ENCODE peak calls at places on chromosomes 3 and 15, in nine cellular contexts. Q is stimulated activated CD8-positive, alpha-beta memory T cell treated with anti-CD3 and anti-CD28 coated beads, Interleukin-4, amount 100 ng/mL, for 4 hours; G is endothelial cell; A is NT2/D1; Y is activated effector memory CD4-positive, alpha-beta T cell treated with anti-CD3 and anti-CD28 coated beads, Interleukin-2, amount 50 U/mL, for 16 hours; U is GM12891; C is activated naive CD4-positive, alpha-beta T cell treated with anti-CD3 and anti-CD28 coated beads, Interleukin-2, amount 10 ng/mL, durations not matched to agents 7 days and 5 days; I is HT1080; O is upper lobe of left lung. H is an unnamed sample.

GRCh38 chr15:67838789-67839332 is 984 bp downstream of the RNU6-1 start:
- DNase-seq in Y (no peak), C (no peak), A (no peak), I (no peak), G (peak; percentile 62), U (no peak), O (peak; percentile 86), Q (no peak), H (no peak)

GRCh38 chr15:20348291-20348899 is 193.2 kb downstream of the GOLGA6L6 start:
- DNase-seq in U (no peak), C (no peak), Y (no peak), O (no peak), G (no peak), I (no peak), Q (no peak), A (no peak), H (peak; percentile 10)

GRCh38 chr15:81492303-81492702 is 118.3 kb upstream of the TMC3 start:
- DNase-seq in G (no peak), Y (no peak), C (no peak), I (peak; percentile 43), O (no peak), U (no peak), Q (no peak), A (no peak), H (no peak)

GRCh38 chr3:47430606-47431005 is 45.1 kb downstream of the SCAP start:
- DNase-seq in G (no peak), O (no peak), C (no peak), Q (no peak), U (no peak), Y (no peak), A (no peak), I (no peak), H (no peak)

GRCh38 chr3:124373524-124373923 is 356.7 kb upstream of the UMPS start:
- DNase-seq in G (no peak), U (no peak), A (no peak), Q (no peak), C (no peak), O (no peak), Y (no peak), I (no peak), H (peak; percentile 32)

GRCh38 chr15:71562251-71562650 is 248.1 kb upstream of the NR2E3 start:
- DNase-seq in O (no peak), Q (no peak), I (no peak), Y (no peak), C (no peak), G (no peak), U (no peak), A (no peak), H (no peak)

GRCh38 chr3:112089956-112090898 is 4.0 kb downstream of the C3orf52 start:
- DNase-seq in Y (no peak), C (no peak), A (no peak), Q (no peak), G (no peak), I (no peak), O (no peak), U (no peak), H (no peak)

GRCh38 chr15:91224750-91225380 is 124.8 kb downstream of the SV2B start:
- DNase-seq in I (peak; percentile 52), G (peak; percentile 58), U (peak; percentile 26), Y (no peak), A (peak; percentile 70), O (no peak), Q (no peak), C (no peak), H (peak; percentile 54)

GRCh38 chr3:64983583-64984359 is 296.0 kb upstream of the ADAMTS9 start:
- DNase-seq in A (no peak), U (no peak), O (no peak), G (no peak), Y (no peak), I (no peak), Q (no peak), C (no peak), H (no peak)

GRCh38 chr3:106261915-106262683 is 393.3 kb upstream of the CBLB start:
- DNase-seq in C (no peak), Q (no peak), O (no peak), I (no peak), A (no peak), G (no peak), Y (no peak), U (no peak), H (no peak)

GRCh38 chr15:92963794-92964193 is 63.7 kb downstream of the CHD2 start:
- DNase-seq in U (no peak), Q (no peak), G (no peak), I (no peak), Y (no peak), O (no peak), C (no peak), A (no peak), H (no peak)

GRCh38 chr15:68796576-68796975 is 24.1 kb downstream of the ANP32A start:
- DNase-seq in Q (no peak), O (no peak), Y (no peak), G (no peak), A (no peak), C (no peak), U (no peak), I (no peak), H (no peak)

GRCh38 chr15:69643971-69644370 is 191.4 kb downstream of the RPLP1 start:
- DNase-seq in O (no peak), Y (no peak), U (no peak), Q (no peak), G (no peak), A (no peak), C (no peak), I (no peak), H (no peak)

GRCh38 chr3:15948403-15948802 is 150.6 kb upstream of the ANKRD28 start:
- DNase-seq in U (no peak), I (no peak), A (no peak), O (no peak), G (no peak), Q (no peak), C (no peak), Y (no peak), H (no peak)

GRCh38 chr15:88255496-88256171 is 905 bp downstream of the NTRK3 start:
- DNase-seq in O (peak; percentile 26), Q (no peak), C (no peak), U (peak; percentile 21), G (peak; percentile 55), Y (no peak), A (no peak), I (no peak), H (no peak)

GRCh38 chr3:186281172-186281571 is 80.9 kb downstream of the DGKG start:
- DNase-seq in A (no peak), Y (no peak), G (no peak), I (peak; percentile 95), O (no peak), C (no peak), Q (no peak), U (no peak), H (no peak)

GRCh38 chr3:55629432-55629831 is 142.3 kb upstream of the WNT5A start:
- DNase-seq in I (no peak), O (peak; percentile 57), Q (no peak), G (no peak), A (no peak), C (no peak), U (no peak), Y (no peak), H (no peak)

GRCh38 chr3:64028754-64029153 is 5.5 kb upstream of the PSMD6 start:
- DNase-seq in Y (no peak), G (no peak), I (no peak), Q (no peak), U (no peak), A (no peak), C (no peak), O (no peak), H (no peak)

GRCh38 chr3:51538115-51538458 is 432 bp upstream of the RAD54L2 start:
- DNase-seq in G (peak; percentile 9), Y (no peak), A (no peak), C (peak; percentile 31), Q (no peak), U (no peak), I (no peak), O (no peak), H (no peak)

GRCh38 chr15:57486807-57487206 is 104.9 kb upstream of the MYZAP start:
- DNase-seq in U (no peak), Q (no peak), Y (no peak), C (no peak), O (no peak), A (no peak), G (no peak), I (no peak), H (no peak)

GRCh38 chr3:107833046-107833445 is 257.8 kb downstream of the CD47 start:
- DNase-seq in Q (no peak), Y (no peak), G (no peak), A (no peak), O (no peak), C (no peak), I (no peak), U (no peak), H (no peak)

GRCh38 chr3:182233405-182233804 is 521.7 kb downstream of the SOX2 start:
- DNase-seq in A (no peak), C (no peak), Q (no peak), O (no peak), I (no peak), U (no peak), G (no peak), Y (no peak), H (no peak)

GRCh38 chr3:14941871-14942270 is 5.5 kb upstream of the NR2C2 start:
- DNase-seq in I (no peak), U (no peak), Q (no peak), G (no peak), Y (no peak), A (no peak), C (no peak), O (no peak), H (no peak)

GRCh38 chr15:101114610-101115009 is 137.2 kb downstream of the CHSY1 start:
- DNase-seq in O (no peak), U (no peak), I (no peak), C (no peak), G (no peak), Q (no peak), A (no peak), Y (no peak), H (no peak)

GRCh38 chr3:182294256-182294655 is 499.0 kb upstream of the ATP11B start:
- DNase-seq in A (no peak), C (no peak), G (no peak), Q (no peak), O (no peak), U (no peak), I (peak; percentile 81), Y (no peak), H (no peak)

GRCh38 chr3:142705256-142705655 is 18.6 kb upstream of the TRPC1 start:
- DNase-seq in O (no peak), I (no peak), C (no peak), Y (no peak), U (no peak), Q (no peak), G (no peak), A (no peak), H (no peak)

GRCh38 chr3:134971359-134971758 is 176.3 kb downstream of the EPHB1 start:
- DNase-seq in I (no peak), Q (no peak), A (no peak), O (no peak), U (no peak), G (no peak), C (no peak), Y (no peak), H (no peak)

GRCh38 chr3:48404440-48405342 is 25.2 kb downstream of the PLXNB1 start:
- DNase-seq in C (peak; percentile 3), Q (no peak), U (peak; percentile 6), G (peak; percentile 1), Y (peak; percentile 36), O (no peak), A (no peak), I (no peak), H (no peak)

GRCh38 chr15:58165661-58166060 is 27.5 kb downstream of the AQP9 start:
- DNase-seq in I (no peak), Q (no peak), Y (no peak), G (no peak), C (no peak), U (no peak), A (no peak), O (peak; percentile 35), H (no peak)